ENCODE peak calls at places on chromosomes 6 and 20, in eight cellular contexts. Z is Peyer's patch, V is HCT116, W is mesothelial cell of epicardium, G is AG04449, C is AG10803, X is fibroblast of the aortic adventitia, K is brain microvascular endothelial cell. N is an unnamed sample.

GRCh38 chr6:363291-363690 is 28.3 kb upstream of the IRF4 start:
- DNase-seq in Z (no peak), V (no peak), W (no peak), G (no peak), C (no peak), X (no peak), K (no peak), N (no peak)

GRCh38 chr6:10554826-10555225 is 33.7 kb downstream of the GCNT2 start:
- DNase-seq in Z (no peak), V (no peak), W (no peak), G (no peak), C (no peak), X (no peak), K (no peak), N (no peak)

GRCh38 chr6:104537185-104537584 is 322.5 kb downstream of the HACE1 start:
- DNase-seq in Z (no peak), V (no peak), W (no peak), G (peak; percentile 52), C (peak; percentile 56), X (no peak), K (peak; percentile 14), N (no peak)

GRCh38 chr20:50267041-50267865 is 76.6 kb downstream of the CEBPB start:
- DNase-seq in Z (peak; percentile 87), V (peak; percentile 67), W (no peak), G (no peak), C (peak; percentile 89), X (peak; percentile 85), K (no peak), N (peak; percentile 56)

GRCh38 chr20:39800548-39800947 is 838.4 kb downstream of the DHX35 start:
- DNase-seq in Z (no peak), V (no peak), W (no peak), G (peak; percentile 17), C (peak; percentile 83), X (peak; percentile 84), K (peak; percentile 84), N (peak; percentile 30)

GRCh38 chr6:90256698-90257485 is 39.8 kb downstream of the BACH2 start:
- DNase-seq in Z (no peak), V (no peak), W (no peak), G (peak; percentile 49), C (peak; percentile 54), X (peak; percentile 59), K (peak; percentile 65), N (no peak)

GRCh38 chr6:134398453-134398852 is 80.5 kb upstream of the SGK1 start:
- DNase-seq in Z (no peak), V (no peak), W (no peak), G (no peak), C (no peak), X (no peak), K (no peak), N (no peak)

GRCh38 chr6:153140299-153140698 is 9.2 kb upstream of the RGS17 start:
- DNase-seq in Z (no peak), V (no peak), W (no peak), G (no peak), C (no peak), X (no peak), K (no peak), N (no peak)

GRCh38 chr6:163831736-163832135 is 417.2 kb downstream of the QKI start:
- DNase-seq in Z (no peak), V (no peak), W (no peak), G (no peak), C (no peak), X (no peak), K (no peak), N (no peak)

GRCh38 chr6:14126250-14126649 is 8.7 kb downstream of the CD83 start:
- DNase-seq in Z (no peak), V (no peak), W (no peak), G (no peak), C (peak; percentile 22), X (no peak), K (no peak), N (no peak)

GRCh38 chr20:10521068-10521834 is 86.1 kb downstream of the SLX4IP start:
- DNase-seq in Z (no peak), V (no peak), W (no peak), G (no peak), C (peak; percentile 72), X (peak; percentile 77), K (peak; percentile 84), N (peak; percentile 45)

GRCh38 chr6:39189915-39190544 is 39.2 kb downstream of the KCNK5 start:
- DNase-seq in Z (peak; percentile 64), V (no peak), W (no peak), G (no peak), C (peak; percentile 12), X (peak; percentile 16), K (peak; percentile 12), N (no peak)

GRCh38 chr6:6679633-6680032 is 91.1 kb downstream of the LY86 start:
- DNase-seq in Z (no peak), V (no peak), W (no peak), G (no peak), C (no peak), X (no peak), K (no peak), N (no peak)

GRCh38 chr20:23125625-23126191 is 39.6 kb upstream of the CD93 start:
- DNase-seq in Z (peak; percentile 48), V (no peak), W (no peak), G (peak; percentile 14), C (peak; percentile 80), X (peak; percentile 73), K (peak; percentile 67), N (no peak)

GRCh38 chr6:158938811-158939254 is 61.2 kb downstream of the RSPH3 start:
- DNase-seq in Z (peak; percentile 73), V (peak; percentile 24), W (no peak), G (no peak), C (peak; percentile 28), X (no peak), K (peak; percentile 7), N (no peak)

GRCh38 chr20:51828762-51829161 is 26.4 kb upstream of the SALL4 start:
- DNase-seq in Z (no peak), V (no peak), W (no peak), G (no peak), C (no peak), X (no peak), K (peak; percentile 6), N (no peak)

GRCh38 chr20:25204550-25205276 is 9.2 kb downstream of the ENTPD6 start:
- DNase-seq in Z (no peak), V (no peak), W (no peak), G (no peak), C (no peak), X (no peak), K (no peak), N (no peak)

GRCh38 chr6:106469882-106470281 is 109.4 kb downstream of the CRYBG1 start:
- DNase-seq in Z (no peak), V (no peak), W (no peak), G (no peak), C (no peak), X (no peak), K (no peak), N (no peak)

GRCh38 chr6:158879180-158879579 is 60.0 kb upstream of the EZR start:
- DNase-seq in Z (no peak), V (no peak), W (no peak), G (no peak), C (no peak), X (no peak), K (peak; percentile 58), N (no peak)

GRCh38 chr6:127786109-127786508 is 114.7 kb downstream of the THEMIS start:
- DNase-seq in Z (no peak), V (no peak), W (no peak), G (no peak), C (peak; percentile 42), X (peak; percentile 26), K (no peak), N (no peak)

GRCh38 chr6:80091506-80091905 is 15.0 kb upstream of the BCKDHB start:
- DNase-seq in Z (no peak), V (no peak), W (no peak), G (no peak), C (no peak), X (no peak), K (no peak), N (no peak)

GRCh38 chr6:109800771-109801170 is 109.7 kb downstream of the FIG4 start:
- DNase-seq in Z (no peak), V (no peak), W (no peak), G (no peak), C (no peak), X (no peak), K (no peak), N (no peak)

DNA sequence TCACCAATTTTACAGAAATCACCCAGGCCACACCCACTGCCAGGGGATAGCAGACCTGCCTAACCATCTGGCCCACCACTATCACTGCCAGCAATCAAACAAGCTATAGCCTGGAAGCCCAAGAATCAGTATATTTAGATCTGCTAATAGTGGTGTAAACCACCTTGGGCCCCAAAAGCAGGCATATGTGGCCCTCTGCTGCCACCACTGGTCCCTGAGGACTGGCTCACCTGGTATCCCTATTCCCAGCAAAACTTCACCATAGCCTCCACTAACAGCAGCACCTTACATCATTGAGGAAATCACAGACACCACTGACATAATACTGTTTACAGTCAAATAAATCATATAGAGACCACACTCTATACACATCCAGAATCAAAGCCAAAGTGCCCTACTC is 880.4 kb upstream of the MAN1A1 start:
- DNase-seq in Z (no peak), V (peak; percentile 4), W (no peak), G (no peak), C (no peak), X (no peak), K (no peak), N (no peak)
- TF ChIP-seq CTCF in Z (no peak), V (peak; percentile 41), W (no peak), G (no peak), C (no peak), X (no peak), K (no peak), N (no peak)

GRCh38 chr20:46544576-46544975 is 5.9 kb downstream of the OCSTAMP start:
- DNase-seq in Z (no peak), V (no peak), W (no peak), G (no peak), C (no peak), X (peak; percentile 31), K (no peak), N (no peak)
- TF ChIP-seq CTCF in Z (no peak), V (no peak), W (no peak), G (no peak), C (no peak), X (no peak), K (no peak), N (peak; percentile 4)

GRCh38 chr6:111580826-111581505 is 24.7 kb downstream of the TRAF3IP2 start:
- DNase-seq in Z (no peak), V (no peak), W (no peak), G (no peak), C (peak; percentile 77), X (no peak), K (no peak), N (no peak)
- TF ChIP-seq CTCF in Z (no peak), V (no peak), W (no peak), G (no peak), C (peak; percentile 39), X (no peak), K (peak; percentile 2), N (peak; percentile 12)

DNA sequence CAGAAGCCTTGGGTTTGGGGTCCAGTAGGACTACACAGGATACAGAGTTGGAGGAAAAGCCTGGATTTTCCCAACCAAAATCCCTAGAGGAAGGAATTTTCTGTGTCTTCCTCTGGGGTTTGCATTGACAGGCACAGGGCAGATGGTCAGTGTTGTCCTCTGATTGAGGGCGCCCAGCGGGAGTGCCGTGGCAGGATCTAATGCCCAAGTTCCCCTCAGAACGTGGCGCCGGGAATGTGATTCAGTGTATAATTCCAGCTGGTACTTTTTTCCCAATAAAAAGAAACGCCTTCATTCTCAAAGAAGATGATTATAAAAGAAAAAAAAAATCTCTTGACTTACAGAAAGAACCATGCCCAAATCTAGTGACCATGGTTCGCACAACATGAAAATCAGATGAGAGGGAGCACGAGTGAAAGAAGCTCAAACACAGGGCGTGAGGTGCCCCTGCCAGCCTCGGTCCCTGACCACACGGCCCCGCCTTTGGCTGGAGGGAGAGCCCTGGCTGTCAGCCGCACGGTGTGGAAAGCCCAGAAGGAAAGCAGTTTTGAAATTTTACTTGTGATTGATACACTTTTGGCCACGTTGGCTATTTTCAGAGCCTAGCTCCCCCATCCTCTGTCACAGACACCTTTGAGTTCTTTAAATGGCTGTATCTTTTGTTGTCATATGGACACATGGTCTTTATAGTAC is 31.6 kb downstream of the VEGFA start:
- DNase-seq in Z (no peak), V (no peak), W (no peak), G (no peak), C (no peak), X (no peak), K (no peak), N (no peak)
- TF ChIP-seq CTCF in Z (no peak), V (no peak), W (no peak), G (no peak), C (no peak), X (no peak), K (no peak), N (no peak)